ENCODE peak calls at places on chromosomes 12 and 14, in eight cellular contexts. W is astrocyte of the spinal cord; Y is M059J; C is stimulated activated CD4-positive, alpha-beta T cell treated with anti-CD3 and anti-CD28 coated beads, Interleukin-1b, Interleukin-23, amount 100 ng/mL, for 24 hours; R is C1 segment of cervical spinal cord; U is activated CD4-positive, alpha-beta T cell treated with anti-CD3 and anti-CD28 coated beads, Interleukin-2, amount 50 U/mL, for 1 hour; B is T-helper 17 cell; V is glomerular endothelial cell. A is an unnamed sample.

GRCh38 chr14:37369446-37369845 is 171.7 kb downstream of the MIPOL1 start:
- DNase-seq in W (no peak), Y (no peak), C (no peak), R (no peak), U (no peak), B (no peak), V (no peak), A (no peak)

GRCh38 chr12:5433081-5433839 is 1.4 kb downstream of the NTF3 start:
- DNase-seq in W (no peak), Y (no peak), C (no peak), R (no peak), U (no peak), B (no peak), V (no peak), A (no peak)

GRCh38 chr14:22753586-22753985 is 12.9 kb upstream of the OXA1L start:
- DNase-seq in W (no peak), Y (peak), C (no peak), R (no peak), U (no peak), B (no peak), V (no peak), A (no peak)

GRCh38 chr14:87434680-87435079 is 558.3 kb downstream of the GALC start:
- DNase-seq in W (no peak), Y (no peak), C (no peak), R (no peak), U (no peak), B (no peak), V (no peak), A (no peak)

GRCh38 chr12:123238961-123239360 is 5.7 kb downstream of the MTRFR start:
- DNase-seq in W (no peak), Y (no peak), C (no peak), R (no peak), U (no peak), B (no peak), V (no peak), A (no peak)

GRCh38 chr12:106205208-106206069 is 42.4 kb downstream of the CKAP4 start:
- DNase-seq in W (no peak), Y (peak), C (no peak), R (peak), U (no peak), B (no peak), V (no peak), A (no peak)

GRCh38 chr12:93526786-93527428 is 45.6 kb upstream of the SOCS2 start:
- DNase-seq in W (peak), Y (peak), C (no peak), R (no peak), U (no peak), B (no peak), V (peak), A (no peak)

GRCh38 chr12:57586832-57587429 is 4.1 kb upstream of the PIP4K2C start:
- DNase-seq in W (no peak), Y (no peak), C (no peak), R (no peak), U (no peak), B (no peak), V (no peak), A (no peak)

GRCh38 chr14:80233489-80233888 is 22.2 kb upstream of the DIO2 start:
- DNase-seq in W (no peak), Y (no peak), C (no peak), R (no peak), U (no peak), B (no peak), V (no peak), A (no peak)

GRCh38 chr14:104213301-104214034 is 75.1 kb downstream of the KIF26A start:
- DNase-seq in W (no peak), Y (no peak), C (no peak), R (no peak), U (no peak), B (no peak), V (no peak), A (no peak)

GRCh38 chr12:69919565-69919964 is 94.5 kb downstream of the MYRFL start:
- DNase-seq in W (no peak), Y (no peak), C (no peak), R (no peak), U (no peak), B (no peak), V (no peak), A (no peak)

GRCh38 chr14:37045340-37046061 is 126.9 kb downstream of the SLC25A21 start:
- DNase-seq in W (no peak), Y (no peak), C (no peak), R (no peak), U (no peak), B (no peak), V (no peak), A (no peak)

GRCh38 chr14:33839193-33840076 is 111.4 kb downstream of the EGLN3 start:
- DNase-seq in W (peak), Y (peak), C (peak), R (no peak), U (peak), B (peak), V (peak), A (peak)

A was measured in effector memory CD8-positive, alpha-beta T cell.